ENCODE peak calls at places on chromosome 9, in five cellular contexts. I is tibial nerve; J is astrocyte of the spinal cord; B is HCT116; M is CD8-positive, alpha-beta T cell. Q is an unnamed sample.
A peak's percentile ranks its signal among the peaks of the same experiment; 100 is the strongest.

GRCh38 chr9:215631-216155 is 1.0 kb downstream of the DOCK8 start:
- DNase-seq in M (no peak), I (no peak), B (no peak), J (no peak), Q (peak; percentile 15)

GRCh38 chr9:72383978-72384709 is 19.1 kb upstream of the ZFAND5 start:
- DNase-seq in M (no peak), B (no peak), J (peak; percentile 93), I (no peak), Q (no peak)

GRCh38 chr9:96236854-96237545 is 65.0 kb downstream of the HSD17B3 start:
- DNase-seq in I (no peak), M (no peak), B (no peak), J (no peak), Q (no peak)

GRCh38 chr9:63817622-63818518 is 1467.1 kb downstream of the FOXD4L5 start:
- DNase-seq in J (no peak), I (no peak), B (no peak), M (peak; percentile 45), Q (peak; percentile 86)

GRCh38 chr9:19701991-19702390 is 86.8 kb downstream of the SLC24A2 start:
- DNase-seq in B (no peak), M (no peak), I (no peak), J (no peak), Q (no peak)

GRCh38 chr9:80410106-80410505 is 838.3 kb downstream of the TLE4 start:
- DNase-seq in M (no peak), I (no peak), B (no peak), J (peak; percentile 73), Q (peak; percentile 0)

GRCh38 chr9:86200599-86201162 is 58.8 kb downstream of the C9orf153 start:
- DNase-seq in I (no peak), B (no peak), M (no peak), J (no peak), Q (peak; percentile 35)

GRCh38 chr9:21558627-21559401 is 76.7 kb upstream of the IFNE start:
- DNase-seq in B (no peak), J (peak; percentile 64), I (no peak), M (no peak), Q (no peak)

GRCh38 chr9:27629425-27629824 is 56.1 kb upstream of the C9orf72 start:
- DNase-seq in M (no peak), J (no peak), I (no peak), B (no peak), Q (no peak)

GRCh38 chr9:124551472-124552339 is 44.5 kb upstream of the NR5A1 start:
- DNase-seq in J (peak; percentile 77), B (peak; percentile 46), I (no peak), M (peak; percentile 6), Q (peak; percentile 51)

GRCh38 chr9:12708562-12709298 is 15.5 kb downstream of the TYRP1 start:
- DNase-seq in J (peak; percentile 74), M (no peak), I (no peak), B (peak; percentile 55), Q (no peak)

GRCh38 chr9:137106662-137107292 is 7.8 kb downstream of the DPP7 start:
- DNase-seq in I (no peak), M (no peak), J (no peak), B (no peak), Q (no peak)

GRCh38 chr9:130682490-130683121 is 11.0 kb upstream of the EXOSC2 start:
- DNase-seq in B (peak; percentile 69), M (peak; percentile 46), I (peak; percentile 56), J (peak; percentile 69), Q (peak; percentile 64)

GRCh38 chr9:109766351-109766750 is 13.6 kb upstream of the PALM2AKAP2 start:
- DNase-seq in B (no peak), M (no peak), J (peak; percentile 26), I (no peak), Q (no peak)

GRCh38 chr9:17116400-17116837 is 18.4 kb upstream of the CNTLN start:
- DNase-seq in B (peak; percentile 19), M (no peak), I (no peak), J (peak; percentile 63), Q (peak; percentile 19)

GRCh38 chr9:4832786-4833579 is 40.2 kb downstream of the RCL1 start:
- DNase-seq in I (no peak), M (no peak), J (peak; percentile 99), B (peak; percentile 94), Q (no peak)

GRCh38 chr9:126327016-126327749 is 554 bp downstream of the MVB12B start:
- DNase-seq in B (no peak), M (no peak), I (no peak), J (no peak), Q (no peak)

GRCh38 chr9:122551371-122551770 is 1.5 kb upstream of the OR1N2 start:
- DNase-seq in I (no peak), J (no peak), M (no peak), B (no peak), Q (no peak)

GRCh38 chr9:5846501-5846921 is 13.6 kb upstream of the ERMP1 start:
- DNase-seq in M (no peak), B (no peak), I (no peak), J (no peak), Q (no peak)

GRCh38 chr9:121782514-121783110 is 131.2 kb downstream of the DAB2IP start:
- DNase-seq in M (no peak), J (no peak), B (no peak), I (no peak), Q (no peak)

GRCh38 chr9:77432053-77432452 is 216.1 kb downstream of the GNA14 start:
- DNase-seq in J (no peak), M (no peak), B (no peak), I (no peak), Q (no peak)

GRCh38 chr9:122821278-122821952 is 7.0 kb downstream of the PDCL start:
- DNase-seq in I (peak; percentile 77), M (no peak), B (no peak), J (no peak), Q (no peak)

GRCh38 chr9:95182854-95183563 is 134.5 kb downstream of the FANCC start:
- DNase-seq in B (no peak), I (peak; percentile 39), J (peak; percentile 51), M (no peak), Q (no peak)

GRCh38 chr9:117104972-117105495 is 309.8 kb downstream of the ASTN2 start:
- DNase-seq in M (no peak), J (no peak), B (no peak), I (no peak), Q (no peak)

GRCh38 chr9:129574911-129575574 is 45.9 kb downstream of the C9orf50 start:
- DNase-seq in J (peak; percentile 66), M (no peak), B (no peak), I (no peak), Q (no peak)

GRCh38 chr9:112866662-112867274 is 23.9 kb downstream of the SLC46A2 start:
- DNase-seq in M (no peak), B (peak; percentile 48), I (no peak), J (no peak), Q (no peak)

GRCh38 chr9:37037137-37037743 is 3.2 kb upstream of the PAX5 start:
- DNase-seq in B (no peak), J (no peak), I (no peak), M (no peak), Q (peak; percentile 59)

GRCh38 chr9:68732405-68733020 is 27.5 kb downstream of the PIP5K1B start:
- DNase-seq in I (no peak), J (no peak), B (no peak), M (no peak), Q (no peak)

GRCh38 chr9:18726546-18726945 is 252.6 kb downstream of the ADAMTSL1 start:
- DNase-seq in B (no peak), J (no peak), M (no peak), I (no peak), Q (no peak)

GRCh38 chr9:93010696-93011095 is 47.8 kb upstream of the SUSD3 start:
- DNase-seq in J (no peak), M (no peak), I (no peak), B (no peak), Q (no peak)

GRCh38 chr9:5042661-5043178 is 57.6 kb downstream of the JAK2 start:
- DNase-seq in M (no peak), B (no peak), I (no peak), J (no peak), Q (no peak)

GRCh38 chr9:124659099-124659659 is 111.9 kb downstream of the NR6A1 start:
- DNase-seq in M (peak; percentile 14), J (peak; percentile 96), I (peak; percentile 41), B (no peak), Q (peak; percentile 94)

GRCh38 chr9:133277467-133277866 is 2.5 kb upstream of the ABO start:
- DNase-seq in J (no peak), I (no peak), B (no peak), M (no peak), Q (no peak)

GRCh38 chr9:13444272-13444608 is 164.7 kb upstream of the MPDZ start:
- DNase-seq in J (no peak), B (no peak), M (no peak), I (no peak), Q (no peak)

GRCh38 chr9:127801955-127802575 is 617 bp upstream of the FPGS start:
- DNase-seq in B (no peak), J (no peak), M (no peak), I (no peak), Q (no peak)
- TF ChIP-seq CTCF in B (no peak), J (peak; percentile 8), M (no peak), I (no peak), Q (peak; percentile 22)

GRCh38 chr9:134658378-134658955 is 16.9 kb downstream of the COL5A1 start:
- DNase-seq in I (no peak), J (no peak), B (no peak), M (no peak), Q (no peak)
- H3K4me3 ChIP-seq in I (no peak overlapping the region), J (no peak overlapping the region), B (no peak overlapping the region), M (no peak overlapping the region), Q (no peak overlapping the region)

GRCh38 chr9:75593920-75594319 is 296.6 kb upstream of the PCSK5 start:
- DNase-seq in B (no peak), J (no peak), M (no peak), I (no peak), Q (no peak)

GRCh38 chr9:75591972-75592371 is 298.5 kb upstream of the PCSK5 start:
- DNase-seq in I (peak; percentile 43), B (no peak), M (no peak), J (no peak), Q (no peak)

GRCh38 chr9:75589497-75589896 is 301.0 kb upstream of the PCSK5 start:
- DNase-seq in B (no peak), M (no peak), J (no peak), I (no peak), Q (no peak)

GRCh38 chr9:75582870-75583269 is 307.6 kb upstream of the PCSK5 start:
- DNase-seq in I (no peak), B (no peak), M (no peak), J (no peak), Q (no peak)

GRCh38 chr9:75588808-75589207 is 301.7 kb upstream of the PCSK5 start:
- DNase-seq in M (no peak), J (no peak), B (no peak), I (no peak), Q (peak; percentile 6)
- TF ChIP-seq CTCF in M (no peak), J (no peak), B (no peak), I (no peak), Q (peak; percentile 27)

GRCh38 chr9:35158501-35159280 is 3.1 kb upstream of the UNC13B start:
- DNase-seq in I (no peak), B (no peak), M (no peak), J (no peak), Q (peak; percentile 83)
- H3K4me3 ChIP-seq in I (no peak overlapping the region), B (no peak overlapping the region), M (no peak overlapping the region), J (no peak overlapping the region), Q (no peak overlapping the region)

Q was measured in GM12865.